ENCODE peak calls at places on chromosome 5, in eight cellular contexts. One of them, this sample, is unnamed.

GRCh38 chr5:11564716-11565115 is 339.5 kb downstream of the CTNND2 start:
- DNase-seq in astrocyte of the spinal cord: peak; percentile 5
- DNase-seq in progenitor cell of endocrine pancreas: no peak
- DNase-seq in RPMI7951: no peak
- DNase-seq in NCI-H1694: no peak
- DNase-seq in activated T-cell treated with anti-CD3 and anti-CD28 coated beads for 1 hour: no peak
- DNase-seq in fibroblast of lung: no peak
- DNase-seq in WTC11: no peak
- DNase-seq in this sample: no peak

GRCh38 chr5:71882826-71883744 is 164.0 kb downstream of the CARTPT start:
- DNase-seq in NCI-H1694: no peak
- DNase-seq in progenitor cell of endocrine pancreas: no peak
- DNase-seq in WTC11: no peak
- DNase-seq in astrocyte of the spinal cord: peak; percentile 55
- DNase-seq in RPMI7951: no peak
- DNase-seq in activated T-cell treated with anti-CD3 and anti-CD28 coated beads for 1 hour: no peak
- DNase-seq in fibroblast of lung: no peak
- DNase-seq in this sample: peak; percentile 52

GRCh38 chr5:106874974-106875373 is 795.8 kb downstream of the EFNA5 start:
- DNase-seq in WTC11: no peak
- DNase-seq in RPMI7951: no peak
- DNase-seq in progenitor cell of endocrine pancreas: no peak
- DNase-seq in NCI-H1694: no peak
- DNase-seq in fibroblast of lung: no peak
- DNase-seq in astrocyte of the spinal cord: no peak
- DNase-seq in activated T-cell treated with anti-CD3 and anti-CD28 coated beads for 1 hour: no peak
- DNase-seq in this sample: no peak

GRCh38 chr5:150397749-150398431 is 14.8 kb downstream of the CD74 start:
- DNase-seq in RPMI7951: no peak
- DNase-seq in progenitor cell of endocrine pancreas: no peak
- DNase-seq in fibroblast of lung: no peak
- DNase-seq in astrocyte of the spinal cord: no peak
- DNase-seq in NCI-H1694: no peak
- DNase-seq in WTC11: no peak
- DNase-seq in activated T-cell treated with anti-CD3 and anti-CD28 coated beads for 1 hour: no peak
- DNase-seq in this sample: no peak

GRCh38 chr5:168790691-168791230 is 211.6 kb upstream of the PANK3 start:
- DNase-seq in activated T-cell treated with anti-CD3 and anti-CD28 coated beads for 1 hour: no peak
- DNase-seq in fibroblast of lung: no peak
- DNase-seq in WTC11: no peak
- DNase-seq in astrocyte of the spinal cord: no peak
- DNase-seq in progenitor cell of endocrine pancreas: no peak
- DNase-seq in RPMI7951: no peak
- DNase-seq in NCI-H1694: no peak
- DNase-seq in this sample: no peak

GRCh38 chr5:43041669-43042175 is 1.6 kb upstream of the ANXA2R start:
- DNase-seq in fibroblast of lung: peak; percentile 96
- DNase-seq in progenitor cell of endocrine pancreas: no peak
- DNase-seq in activated T-cell treated with anti-CD3 and anti-CD28 coated beads for 1 hour: no peak
- DNase-seq in NCI-H1694: peak; percentile 52
- DNase-seq in RPMI7951: peak; percentile 78
- DNase-seq in astrocyte of the spinal cord: peak; percentile 96
- DNase-seq in WTC11: peak; percentile 63
- DNase-seq in this sample: peak; percentile 71

GRCh38 chr5:59587489-59588337 is 305.8 kb downstream of the PDE4D start:
- DNase-seq in astrocyte of the spinal cord: peak; percentile 87
- DNase-seq in WTC11: peak; percentile 86
- DNase-seq in progenitor cell of endocrine pancreas: peak; percentile 39
- DNase-seq in fibroblast of lung: peak; percentile 82
- DNase-seq in RPMI7951: peak; percentile 78
- DNase-seq in NCI-H1694: peak; percentile 61
- DNase-seq in activated T-cell treated with anti-CD3 and anti-CD28 coated beads for 1 hour: no peak
- DNase-seq in this sample: no peak

GRCh38 chr5:134526483-134527155 is 1.1 kb downstream of the JADE2 start:
- DNase-seq in NCI-H1694: peak; percentile 63
- DNase-seq in WTC11: peak; percentile 88
- DNase-seq in astrocyte of the spinal cord: no peak
- DNase-seq in RPMI7951: peak; percentile 26
- DNase-seq in fibroblast of lung: no peak
- DNase-seq in activated T-cell treated with anti-CD3 and anti-CD28 coated beads for 1 hour: peak; percentile 50
- DNase-seq in progenitor cell of endocrine pancreas: peak; percentile 46
- DNase-seq in this sample: no peak

GRCh38 chr5:66223637-66224036 is 79.5 kb downstream of the SREK1 start:
- DNase-seq in fibroblast of lung: peak; percentile 30
- DNase-seq in activated T-cell treated with anti-CD3 and anti-CD28 coated beads for 1 hour: no peak
- DNase-seq in RPMI7951: no peak
- DNase-seq in astrocyte of the spinal cord: no peak
- DNase-seq in WTC11: peak; percentile 32
- DNase-seq in NCI-H1694: no peak
- DNase-seq in progenitor cell of endocrine pancreas: no peak
- DNase-seq in this sample: no peak

GRCh38 chr5:9302228-9302627 is 243.6 kb downstream of the SEMA5A start:
- DNase-seq in WTC11: no peak
- DNase-seq in RPMI7951: no peak
- DNase-seq in progenitor cell of endocrine pancreas: no peak
- DNase-seq in activated T-cell treated with anti-CD3 and anti-CD28 coated beads for 1 hour: no peak
- DNase-seq in astrocyte of the spinal cord: no peak
- DNase-seq in NCI-H1694: no peak
- DNase-seq in fibroblast of lung: peak; percentile 28
- DNase-seq in this sample: no peak

GRCh38 chr5:172498431-172499129 is 44.3 kb upstream of the SH3PXD2B start:
- DNase-seq in astrocyte of the spinal cord: no peak
- DNase-seq in WTC11: no peak
- DNase-seq in fibroblast of lung: no peak
- DNase-seq in activated T-cell treated with anti-CD3 and anti-CD28 coated beads for 1 hour: no peak
- DNase-seq in RPMI7951: no peak
- DNase-seq in NCI-H1694: no peak
- DNase-seq in progenitor cell of endocrine pancreas: peak; percentile 2
- DNase-seq in this sample: no peak

GRCh38 chr5:149961186-149961685 is 678 bp downstream of the SLC26A2 start:
- DNase-seq in activated T-cell treated with anti-CD3 and anti-CD28 coated beads for 1 hour: no peak
- DNase-seq in WTC11: no peak
- DNase-seq in NCI-H1694: no peak
- DNase-seq in astrocyte of the spinal cord: peak; percentile 9
- DNase-seq in progenitor cell of endocrine pancreas: no peak
- DNase-seq in RPMI7951: no peak
- DNase-seq in fibroblast of lung: no peak
- DNase-seq in this sample: no peak

GRCh38 chr5:67234671-67235176 is 38.1 kb upstream of the CD180 start:
- DNase-seq in progenitor cell of endocrine pancreas: no peak
- DNase-seq in RPMI7951: peak; percentile 87
- DNase-seq in NCI-H1694: peak; percentile 57
- DNase-seq in WTC11: no peak
- DNase-seq in activated T-cell treated with anti-CD3 and anti-CD28 coated beads for 1 hour: no peak
- DNase-seq in astrocyte of the spinal cord: peak; percentile 96
- DNase-seq in fibroblast of lung: peak; percentile 87
- DNase-seq in this sample: peak; percentile 70

GRCh38 chr5:76177974-76178373 is 94.8 kb downstream of the SV2C start:
- DNase-seq in RPMI7951: no peak
- DNase-seq in WTC11: no peak
- DNase-seq in NCI-H1694: no peak
- DNase-seq in activated T-cell treated with anti-CD3 and anti-CD28 coated beads for 1 hour: no peak
- DNase-seq in progenitor cell of endocrine pancreas: no peak
- DNase-seq in astrocyte of the spinal cord: no peak
- DNase-seq in fibroblast of lung: no peak
- DNase-seq in this sample: no peak

GRCh38 chr5:36722913-36723312 is 116.5 kb downstream of the SLC1A3 start:
- DNase-seq in progenitor cell of endocrine pancreas: no peak
- DNase-seq in NCI-H1694: no peak
- DNase-seq in RPMI7951: peak; percentile 64
- DNase-seq in fibroblast of lung: peak; percentile 18
- DNase-seq in WTC11: no peak
- DNase-seq in activated T-cell treated with anti-CD3 and anti-CD28 coated beads for 1 hour: no peak
- DNase-seq in astrocyte of the spinal cord: no peak
- DNase-seq in this sample: no peak

GRCh38 chr5:132053483-132053882 is 7.0 kb upstream of the IL3 start:
- DNase-seq in astrocyte of the spinal cord: no peak
- DNase-seq in progenitor cell of endocrine pancreas: no peak
- DNase-seq in activated T-cell treated with anti-CD3 and anti-CD28 coated beads for 1 hour: no peak
- DNase-seq in RPMI7951: no peak
- DNase-seq in fibroblast of lung: no peak
- DNase-seq in NCI-H1694: no peak
- DNase-seq in WTC11: no peak
- DNase-seq in this sample: no peak

GRCh38 chr5:1047332-1047965 is 38.8 kb downstream of the NKD2 start:
- DNase-seq in activated T-cell treated with anti-CD3 and anti-CD28 coated beads for 1 hour: no peak
- DNase-seq in fibroblast of lung: no peak
- DNase-seq in progenitor cell of endocrine pancreas: no peak
- DNase-seq in RPMI7951: no peak
- DNase-seq in astrocyte of the spinal cord: no peak
- DNase-seq in WTC11: no peak
- DNase-seq in NCI-H1694: no peak
- DNase-seq in this sample: no peak

GRCh38 chr5:2746642-2747041 is 4.8 kb downstream of the IRX2 start:
- DNase-seq in activated T-cell treated with anti-CD3 and anti-CD28 coated beads for 1 hour: no peak
- DNase-seq in astrocyte of the spinal cord: peak; percentile 61
- DNase-seq in fibroblast of lung: no peak
- DNase-seq in RPMI7951: no peak
- DNase-seq in NCI-H1694: no peak
- DNase-seq in progenitor cell of endocrine pancreas: no peak
- DNase-seq in WTC11: no peak
- DNase-seq in this sample: peak; percentile 28

GRCh38 chr5:117713585-117714198 is 1139.1 kb upstream of the SEMA6A start:
- DNase-seq in progenitor cell of endocrine pancreas: no peak
- DNase-seq in RPMI7951: peak; percentile 0
- DNase-seq in NCI-H1694: no peak
- DNase-seq in astrocyte of the spinal cord: peak; percentile 5
- DNase-seq in fibroblast of lung: peak; percentile 12
- DNase-seq in activated T-cell treated with anti-CD3 and anti-CD28 coated beads for 1 hour: no peak
- DNase-seq in WTC11: no peak
- DNase-seq in this sample: no peak

GRCh38 chr5:141328231-141328630 is 2.1 kb upstream of the PCDHGA1 start:
- DNase-seq in activated T-cell treated with anti-CD3 and anti-CD28 coated beads for 1 hour: no peak
- DNase-seq in NCI-H1694: no peak
- DNase-seq in astrocyte of the spinal cord: no peak
- DNase-seq in WTC11: no peak
- DNase-seq in RPMI7951: peak; percentile 18
- DNase-seq in progenitor cell of endocrine pancreas: no peak
- DNase-seq in fibroblast of lung: no peak
- DNase-seq in this sample: no peak

GRCh38 chr5:172082180-172082579 is 75.7 kb upstream of the FBXW11 start:
- DNase-seq in activated T-cell treated with anti-CD3 and anti-CD28 coated beads for 1 hour: no peak
- DNase-seq in RPMI7951: no peak
- DNase-seq in progenitor cell of endocrine pancreas: no peak
- DNase-seq in NCI-H1694: no peak
- DNase-seq in WTC11: no peak
- DNase-seq in astrocyte of the spinal cord: no peak
- DNase-seq in fibroblast of lung: no peak
- DNase-seq in this sample: no peak

GRCh38 chr5:16700081-16700480 is 83.3 kb upstream of the RETREG1 start:
- DNase-seq in activated T-cell treated with anti-CD3 and anti-CD28 coated beads for 1 hour: no peak
- DNase-seq in RPMI7951: no peak
- DNase-seq in WTC11: no peak
- DNase-seq in fibroblast of lung: no peak
- DNase-seq in progenitor cell of endocrine pancreas: no peak
- DNase-seq in NCI-H1694: no peak
- DNase-seq in astrocyte of the spinal cord: no peak
- DNase-seq in this sample: no peak

GRCh38 chr5:17302138-17302537 is 84.7 kb downstream of the BASP1 start:
- DNase-seq in RPMI7951: peak; percentile 56
- DNase-seq in activated T-cell treated with anti-CD3 and anti-CD28 coated beads for 1 hour: no peak
- DNase-seq in progenitor cell of endocrine pancreas: no peak
- DNase-seq in WTC11: no peak
- DNase-seq in fibroblast of lung: no peak
- DNase-seq in NCI-H1694: no peak
- DNase-seq in astrocyte of the spinal cord: no peak
- DNase-seq in this sample: no peak

GRCh38 chr5:100746730-100747129 is 156.4 kb downstream of the ST8SIA4 start:
- DNase-seq in RPMI7951: no peak
- DNase-seq in astrocyte of the spinal cord: no peak
- DNase-seq in fibroblast of lung: no peak
- DNase-seq in WTC11: no peak
- DNase-seq in progenitor cell of endocrine pancreas: no peak
- DNase-seq in activated T-cell treated with anti-CD3 and anti-CD28 coated beads for 1 hour: no peak
- DNase-seq in NCI-H1694: no peak
- DNase-seq in this sample: no peak

GRCh38 chr5:67244345-67244793 is 47.8 kb upstream of the CD180 start:
- DNase-seq in RPMI7951: no peak
- DNase-seq in astrocyte of the spinal cord: no peak
- DNase-seq in activated T-cell treated with anti-CD3 and anti-CD28 coated beads for 1 hour: no peak
- DNase-seq in progenitor cell of endocrine pancreas: no peak
- DNase-seq in NCI-H1694: no peak
- DNase-seq in fibroblast of lung: no peak
- DNase-seq in WTC11: no peak
- DNase-seq in this sample: peak; percentile 27

GRCh38 chr5:52943285-52943684 is 45.9 kb upstream of the ITGA2 start:
- DNase-seq in RPMI7951: peak; percentile 14
- DNase-seq in astrocyte of the spinal cord: no peak
- DNase-seq in NCI-H1694: no peak
- DNase-seq in fibroblast of lung: no peak
- DNase-seq in activated T-cell treated with anti-CD3 and anti-CD28 coated beads for 1 hour: no peak
- DNase-seq in WTC11: no peak
- DNase-seq in progenitor cell of endocrine pancreas: no peak
- DNase-seq in this sample: peak; percentile 18

GRCh38 chr5:106454651-106455415 is 1215.9 kb downstream of the EFNA5 start:
- DNase-seq in WTC11: peak; percentile 39
- DNase-seq in fibroblast of lung: peak; percentile 52
- DNase-seq in activated T-cell treated with anti-CD3 and anti-CD28 coated beads for 1 hour: no peak
- DNase-seq in progenitor cell of endocrine pancreas: no peak
- DNase-seq in RPMI7951: peak; percentile 14
- DNase-seq in NCI-H1694: no peak
- DNase-seq in astrocyte of the spinal cord: peak; percentile 54
- DNase-seq in this sample: peak; percentile 47

GRCh38 chr5:587403-587802 is 24.7 kb upstream of the CEP72 start:
- DNase-seq in WTC11: no peak
- DNase-seq in NCI-H1694: no peak
- DNase-seq in fibroblast of lung: no peak
- DNase-seq in progenitor cell of endocrine pancreas: no peak
- DNase-seq in RPMI7951: no peak
- DNase-seq in astrocyte of the spinal cord: no peak
- DNase-seq in activated T-cell treated with anti-CD3 and anti-CD28 coated beads for 1 hour: no peak
- DNase-seq in this sample: no peak

GRCh38 chr5:139562847-139563246 is 1.7 kb downstream of the UBE2D2 start:
- DNase-seq in RPMI7951: no peak
- DNase-seq in WTC11: no peak
- DNase-seq in astrocyte of the spinal cord: no peak
- DNase-seq in progenitor cell of endocrine pancreas: no peak
- DNase-seq in NCI-H1694: no peak
- DNase-seq in fibroblast of lung: no peak
- DNase-seq in activated T-cell treated with anti-CD3 and anti-CD28 coated beads for 1 hour: no peak
- DNase-seq in this sample: no peak